ENCODE peak calls at places on chromosome 16, in ten cellular contexts. D is mucosa of descending colon, U is choroid plexus epithelial cell, X is HCT116, M is astrocyte of the spinal cord, O is B cell, K is Caco-2, W is progenitor cell of endocrine pancreas, Q is neural crest cell, B is AG04449. J is an unnamed sample.

GRCh38 chr16:75420987-75421819 is 12.1 kb downstream of the CFDP1 start:
- DNase-seq in D (peak; percentile 83), W (peak; percentile 27), K (no peak), Q (peak; percentile 57), M (peak; percentile 42), X (no peak), U (peak; percentile 81), O (peak; percentile 12), B (no peak), J (no peak)

GRCh38 chr16:14405611-14406537 is 224.2 kb downstream of the PARN start:
- DNase-seq in X (no peak), W (no peak), M (no peak), K (peak; percentile 59), Q (peak; percentile 15), D (peak; percentile 74), U (no peak), B (no peak), O (peak; percentile 43), J (no peak)

GRCh38 chr16:81833751-81834150 is 54.7 kb downstream of the PLCG2 start:
- DNase-seq in Q (no peak), X (no peak), D (no peak), W (no peak), M (no peak), B (no peak), K (peak; percentile 32), O (no peak), U (no peak), J (no peak)

GRCh38 chr16:76963614-76964315 is 227.2 kb upstream of the MON1B start:
- DNase-seq in X (no peak), O (peak; percentile 22), U (no peak), K (no peak), Q (no peak), M (no peak), B (no peak), W (no peak), D (no peak), J (no peak)

GRCh38 chr16:50103764-50104163 is 38.0 kb downstream of the HEATR3 start:
- DNase-seq in U (peak; percentile 85), Q (no peak), M (no peak), D (no peak), B (peak; percentile 31), O (no peak), W (no peak), K (no peak), X (no peak), J (no peak)

GRCh38 chr16:14378131-14378551 is 251.9 kb downstream of the PARN start:
- DNase-seq in U (peak; percentile 70), Q (no peak), D (no peak), X (peak; percentile 77), M (peak; percentile 48), O (no peak), W (no peak), B (peak; percentile 93), K (no peak), J (peak; percentile 93)

GRCh38 chr16:64969221-64969620 is 152.6 kb downstream of the CDH11 start:
- DNase-seq in X (no peak), B (no peak), Q (no peak), U (peak; percentile 86), O (no peak), W (no peak), M (peak; percentile 29), K (no peak), D (no peak), J (no peak)

GRCh38 chr16:88375236-88376052 is 7.3 kb upstream of the ZNF469 start:
- DNase-seq in W (no peak), Q (no peak), B (no peak), K (no peak), M (no peak), O (no peak), X (no peak), D (no peak), U (no peak), J (no peak)

GRCh38 chr16:77937473-77938195 is 84.7 kb upstream of the CLEC3A start:
- DNase-seq in U (no peak), B (no peak), O (no peak), W (no peak), Q (no peak), D (no peak), X (no peak), M (no peak), K (no peak), J (no peak)

GRCh38 chr16:21169249-21169981 is 10.9 kb downstream of the LDAF1 start:
- DNase-seq in B (no peak), X (no peak), W (no peak), D (no peak), U (peak; percentile 69), K (no peak), Q (no peak), M (peak; percentile 44), O (no peak), J (no peak)

GRCh38 chr16:81645925-81646324 is 133.2 kb upstream of the PLCG2 start:
- DNase-seq in M (no peak), X (no peak), W (no peak), U (no peak), K (no peak), O (no peak), Q (no peak), B (no peak), D (no peak), J (no peak)

GRCh38 chr16:19316846-19317245 is 31.3 kb downstream of the CLEC19A start:
- DNase-seq in O (no peak), D (no peak), B (no peak), M (no peak), Q (no peak), U (no peak), W (no peak), X (no peak), K (no peak), J (no peak)

GRCh38 chr16:81716478-81717210 is 62.4 kb upstream of the PLCG2 start:
- DNase-seq in U (no peak), K (no peak), W (no peak), Q (no peak), B (no peak), M (no peak), X (no peak), D (no peak), O (peak; percentile 59), J (no peak)

GRCh38 chr16:19980866-19981265 is 92.8 kb downstream of the GPR139 start:
- DNase-seq in K (no peak), O (no peak), U (peak; percentile 4), X (peak; percentile 21), W (no peak), M (no peak), D (no peak), B (no peak), Q (no peak), J (no peak)

GRCh38 chr16:90046122-90046970 is 27.1 kb upstream of the DBNDD1 start:
- DNase-seq in W (peak; percentile 58), B (no peak), Q (no peak), D (no peak), O (peak; percentile 28), U (no peak), X (no peak), M (no peak), K (no peak), J (no peak)

GRCh38 chr16:10767127-10767526 is 23.5 kb downstream of the NUBP1 start:
- DNase-seq in M (no peak), X (no peak), D (no peak), O (no peak), Q (no peak), B (no peak), W (no peak), U (no peak), K (no peak), J (no peak)
- TF ChIP-seq CTCF in M (no peak), X (no peak), D (no peak), O (no peak), Q (no peak), B (no peak), W (no peak), U (no peak), K (no peak), J (no peak)

DNA sequence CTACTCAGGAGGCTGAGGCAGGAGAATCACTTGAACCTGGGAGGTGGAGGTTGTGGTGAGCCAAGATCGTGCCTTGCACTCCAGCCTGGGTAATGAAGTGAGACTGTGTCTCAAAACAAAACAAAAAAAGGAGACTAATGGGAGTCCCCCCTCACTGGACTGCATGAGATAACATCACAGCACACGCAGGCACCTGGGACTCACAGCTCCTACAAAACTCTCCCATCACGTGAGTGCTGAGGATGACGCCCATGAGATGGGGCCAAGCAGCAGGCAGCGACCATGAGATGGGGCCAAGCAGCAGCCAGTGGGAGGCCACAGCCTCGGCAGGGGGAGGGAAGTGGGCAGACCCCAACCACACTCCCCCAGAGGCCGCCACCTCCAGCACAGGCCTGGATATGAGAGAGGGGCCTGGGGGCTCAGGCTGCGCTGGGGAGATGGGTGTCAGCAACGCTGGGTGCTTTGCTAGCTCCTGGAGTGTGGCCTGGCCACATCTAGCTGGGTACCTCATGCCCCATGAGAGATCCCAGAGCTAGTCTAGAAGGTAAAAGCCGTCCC is 15.4 kb downstream of the DNAAF8 start:
- DNase-seq in D (no peak), Q (no peak), O (no peak), K (no peak), W (no peak), X (no peak), B (no peak), U (no peak), M (no peak), J (no peak)
- TF ChIP-seq CTCF in D (no peak), Q (no peak), O (no peak), K (no peak), W (no peak), X (no peak), B (no peak), U (no peak), M (no peak), J (no peak)

GRCh38 chr16:66576306-66576705 is 3.0 kb upstream of the CMTM2 start:
- DNase-seq in M (no peak), Q (no peak), K (no peak), X (no peak), U (no peak), O (no peak), D (no peak), W (no peak), B (no peak), J (no peak)
- TF ChIP-seq CTCF in M (no peak), Q (no peak), K (no peak), X (no peak), U (no peak), O (no peak), D (no peak), W (no peak), B (no peak), J (no peak)

GRCh38 chr16:67177743-67178699 is 5.7 kb downstream of the MATCAP1 start:
- DNase-seq in M (peak; percentile 48), O (peak; percentile 68), Q (no peak), U (peak; percentile 73), B (no peak), W (peak; percentile 65), K (peak; percentile 95), X (peak; percentile 93), D (peak; percentile 90), J (no peak)
- TF ChIP-seq CTCF in M (no peak), O (no peak), Q (peak; percentile 20), U (no peak), B (no peak), W (no peak), K (no peak), X (no peak), D (no peak), J (peak; percentile 16)